ENCODE peak calls at places on chromosomes 16 and 17, in six cellular contexts. I, B, J, G, V and S are unnamed samples.
A peak's percentile ranks its signal among the peaks of the same experiment; 100 is the strongest.

GRCh38 chr16:49019826-49020401 is 261.7 kb downstream of the CBLN1 start:
- DNase-seq in I (no peak), B (no peak), J (no peak), G (no peak), V (no peak), S (peak; percentile 89)

GRCh38 chr17:76951375-76951905 is 83.2 kb downstream of the MGAT5B start:
- DNase-seq in I (no peak), B (no peak), J (no peak), G (no peak), V (no peak), S (no peak)

GRCh38 chr16:1508494-1509167 is 15.5 kb downstream of the TELO2 start:
- DNase-seq in I (no peak), B (no peak), J (no peak), G (no peak), V (no peak), S (no peak)

GRCh38 chr16:22425036-22425801 is 50.8 kb upstream of the CDR2 start:
- DNase-seq in I (no peak), B (no peak), J (no peak), G (no peak), V (no peak), S (no peak)

GRCh38 chr17:69046130-69046807 is 14.5 kb downstream of the ABCA9 start:
- DNase-seq in I (no peak), B (no peak), J (no peak), G (no peak), V (no peak), S (no peak)

GRCh38 chr16:56608876-56609462 is 585 bp downstream of the MT2A start:
- DNase-seq in I (no peak), B (no peak), J (no peak), G (no peak), V (no peak), S (no peak)

GRCh38 chr17:34000639-34001038 is 254.4 kb upstream of the CCL2 start:
- DNase-seq in I (no peak), B (no peak), J (no peak), G (no peak), V (no peak), S (no peak)

GRCh38 chr16:55039042-55039441 is 108.4 kb downstream of the IRX5 start:
- DNase-seq in I (no peak), B (no peak), J (no peak), G (no peak), V (no peak), S (no peak)

GRCh38 chr16:7501868-7502267 is 169.2 kb downstream of the RBFOX1 start:
- DNase-seq in I (no peak), B (no peak), J (no peak), G (no peak), V (no peak), S (no peak)

GRCh38 chr17:18362509-18363020 is 785 bp downstream of the SHMT1 start:
- DNase-seq in I (peak; percentile 68), B (peak; percentile 87), J (peak; percentile 76), G (peak; percentile 64), V (peak; percentile 21), S (peak; percentile 94)

GRCh38 chr17:18992454-18993130 is 12.0 kb downstream of the FAM83G start:
- DNase-seq in I (peak; percentile 68), B (peak; percentile 77), J (no peak), G (no peak), V (no peak), S (no peak)

GRCh38 chr17:39836117-39836516 is 28.0 kb downstream of the IKZF3 start:
- DNase-seq in I (no peak), B (no peak), J (no peak), G (no peak), V (no peak), S (no peak)

GRCh38 chr16:75810998-75811634 is 84.8 kb upstream of the CPHXL start:
- DNase-seq in I (no peak), B (no peak), J (no peak), G (no peak), V (no peak), S (no peak)

GRCh38 chr17:43924558-43924957 is 17.2 kb upstream of the MPP2 start:
- DNase-seq in I (no peak), B (no peak), J (no peak), G (no peak), V (no peak), S (no peak)

GRCh38 chr17:47847341-47848197 is 3.4 kb downstream of the SP6 start:
- DNase-seq in I (no peak), B (no peak), J (no peak), G (no peak), V (no peak), S (no peak)

GRCh38 chr16:62665269-62665668 is 629.0 kb upstream of the CDH8 start:
- DNase-seq in I (no peak), B (no peak), J (no peak), G (no peak), V (no peak), S (no peak)

GRCh38 chr16:82585675-82586074 is 41.1 kb upstream of the CDH13 start:
- DNase-seq in I (no peak), B (no peak), J (no peak), G (no peak), V (no peak), S (no peak)

GRCh38 chr17:18280239-18280638 is 19.8 kb downstream of the MIEF2 start:
- DNase-seq in I (no peak), B (peak; percentile 86), J (no peak), G (no peak), V (no peak), S (no peak)

GRCh38 chr17:50508573-50509460 is 578 bp downstream of the MYCBPAP start:
- DNase-seq in I (no peak), B (no peak), J (no peak), G (no peak), V (no peak), S (no peak)
- TF ChIP-seq CTCF in I (no peak), B (no peak), J (no peak), G (no peak), V (no peak), S (no peak)

DNA sequence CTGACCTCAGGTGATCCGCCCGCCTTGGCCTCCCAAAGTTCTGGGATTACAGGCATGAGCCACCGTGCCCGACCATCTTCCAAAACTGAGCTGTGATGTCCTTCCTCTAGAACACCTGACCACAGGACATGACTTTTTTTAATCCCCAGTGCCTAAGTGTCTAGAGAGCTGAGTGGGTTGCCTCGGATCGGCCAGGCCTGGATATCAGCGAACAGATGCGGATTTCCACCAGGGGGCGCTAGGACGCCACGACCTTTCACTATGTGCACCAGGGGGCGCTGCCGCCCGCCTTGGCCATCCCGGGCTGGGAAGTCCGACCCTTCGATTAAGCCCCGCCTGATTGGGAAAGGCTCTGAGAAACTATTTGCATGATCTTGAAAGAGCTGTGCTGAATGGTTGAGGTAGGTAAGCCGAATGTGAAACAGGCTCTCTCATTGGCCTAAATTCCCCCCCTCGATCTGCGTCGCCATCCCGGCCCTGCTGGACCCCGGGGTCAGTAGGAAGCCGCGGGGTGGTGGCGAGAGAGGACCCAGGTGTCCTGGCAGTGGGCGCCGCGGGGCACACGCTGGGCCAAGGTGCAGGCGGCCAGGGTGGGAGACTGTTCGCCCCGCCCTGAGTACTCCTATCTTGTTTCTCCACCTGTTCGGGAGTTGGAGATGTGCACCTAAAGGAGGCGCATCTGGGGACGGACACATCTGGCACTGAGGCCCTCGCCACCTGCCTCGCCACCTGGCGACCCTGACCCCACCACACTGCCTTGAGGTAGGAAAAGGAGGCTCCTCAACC is at the start of gene ACBD4:
- DNase-seq in I (peak; percentile 96), B (peak; percentile 98), J (peak; percentile 100), G (peak; percentile 97), V (peak; percentile 97), S (peak; percentile 99)
- TF ChIP-seq POLR2AphosphoS5 in I (peak; percentile 79), B (peak; percentile 70), J (peak; percentile 93), G (peak; percentile 70), V (peak; percentile 53), S (peak; percentile 93)

DNA sequence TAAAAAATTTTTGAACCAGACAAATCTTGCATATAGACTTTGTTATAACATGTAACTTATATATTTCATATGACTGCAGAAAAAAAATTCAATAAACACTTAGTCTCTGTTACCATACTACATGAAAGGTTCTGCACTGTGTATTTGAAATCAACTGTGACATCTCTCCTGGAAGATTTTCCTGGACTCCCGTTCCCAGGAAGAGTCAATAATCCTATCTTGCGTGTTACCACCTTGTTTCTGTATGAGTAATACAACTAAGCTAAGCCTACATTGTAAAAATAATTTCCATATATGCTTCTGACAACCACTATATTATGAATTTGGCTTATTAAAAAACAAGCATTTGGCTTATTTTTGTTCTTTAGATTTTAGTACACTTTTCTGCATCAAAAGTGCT is 665.6 kb upstream of the SOX9 start:
- DNase-seq in I (no peak), B (no peak), J (no peak), G (no peak), V (no peak), S (no peak)
- TF ChIP-seq EP300 in I (no peak), B (no peak), J (no peak), G (no peak), V (no peak), S (no peak)

DNA sequence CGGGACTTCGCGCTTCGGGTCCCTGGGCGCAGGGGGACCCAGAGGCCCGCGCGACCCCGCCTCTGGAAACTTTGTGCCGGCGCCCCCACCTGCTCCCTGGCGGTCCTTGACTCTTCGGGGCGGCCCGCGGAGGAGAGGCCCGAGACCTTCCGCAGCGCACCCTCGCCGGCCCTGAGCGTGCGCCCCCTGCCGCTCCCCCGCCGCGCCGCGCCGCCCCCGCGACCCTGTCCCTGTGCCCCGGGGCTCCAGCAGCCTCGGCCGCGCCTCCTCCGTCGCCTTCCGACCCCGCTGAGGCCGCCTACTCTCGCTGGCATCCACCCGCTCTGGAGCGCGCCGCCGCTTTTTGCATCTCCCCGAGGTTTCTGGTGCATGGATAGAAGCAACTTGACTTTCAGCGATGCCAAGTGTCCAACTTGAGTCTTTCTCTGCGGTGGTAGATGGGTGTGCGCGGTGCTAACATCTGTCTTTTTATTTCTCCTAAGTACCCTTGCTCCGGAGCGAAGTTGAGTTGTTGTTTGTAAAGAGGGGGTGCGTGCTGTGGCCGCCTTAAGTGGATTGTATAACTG is 414 bp downstream of the DUSP14 start:
- DNase-seq in I (peak; percentile 61), B (peak; percentile 50), J (peak; percentile 52), G (peak; percentile 63), V (no peak), S (peak; percentile 92)
- TF ChIP-seq CTCF in I (peak; percentile 22), B (peak; percentile 54), J (peak; percentile 41), G (no peak), V (peak; percentile 62), S (no peak)

GRCh38 chr17:52686140-52686539 is 527.6 kb upstream of the CA10 start:
- DNase-seq in I (no peak), B (no peak), J (no peak), G (no peak), V (no peak), S (no peak)
- TF ChIP-seq POLR2AphosphoS5 in I (no peak), B (no peak), J (no peak), G (no peak), V (no peak), S (no peak)

DNA sequence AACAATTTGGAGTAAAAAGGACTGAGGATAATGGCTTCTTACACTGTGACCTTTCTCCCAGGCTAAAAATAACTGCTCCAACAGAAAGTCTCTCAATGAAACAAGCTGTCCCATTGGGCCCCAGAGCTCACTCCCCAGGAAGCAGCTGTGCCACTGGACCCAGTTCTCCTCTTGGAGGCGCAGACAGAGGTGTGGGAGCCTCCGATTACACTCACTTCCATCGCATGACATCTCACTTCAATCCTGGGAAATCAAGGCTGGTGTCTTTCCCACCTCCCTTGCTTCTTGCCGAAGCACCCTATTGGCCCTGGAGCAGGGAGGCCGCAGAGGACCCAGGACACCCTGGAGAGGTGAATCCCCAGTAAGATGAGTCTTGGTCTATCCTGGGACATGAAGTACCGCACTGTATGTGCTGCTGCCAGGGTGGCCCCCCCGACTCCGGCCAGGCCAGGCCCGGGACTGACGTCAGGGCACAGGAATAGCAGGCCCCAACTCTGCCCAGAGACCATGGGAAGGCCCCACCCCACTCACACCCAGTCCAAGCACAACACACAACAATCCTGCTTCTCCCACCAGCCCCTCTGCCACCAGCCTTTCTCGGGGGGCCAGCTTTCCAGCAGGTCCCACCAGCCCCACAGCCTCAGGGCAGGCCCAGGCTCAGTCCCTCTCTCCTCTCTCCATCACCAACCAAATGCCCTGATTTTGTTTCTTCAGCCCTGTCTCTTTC is 29.5 kb downstream of the SRL start:
- DNase-seq in I (no peak), B (no peak), J (no peak), G (no peak), V (no peak), S (no peak)
- TF ChIP-seq EP300 in I (peak; percentile 31), B (no peak), J (no peak), G (peak; percentile 36), V (no peak), S (no peak)